ENCODE peak calls at places on chromosomes 12 and 14, in nine cellular contexts. J, I, E, V, R, Q, S, O and K are unnamed samples.

GRCh38 chr14:102498005-102498677 is 11.4 kb downstream of the ANKRD9 start:
- DNase-seq in J (no peak), I (no peak), E (no peak), V (peak), R (no peak), Q (no peak), S (no peak), O (no peak), K (no peak)

GRCh38 chr12:54870617-54871016 is 16.3 kb downstream of the MUCL1 start:
- DNase-seq in J (no peak), I (no peak), E (peak), V (no peak), R (no peak), Q (no peak), S (no peak), O (no peak), K (no peak)

GRCh38 chr12:66117242-66117641 is 13.3 kb downstream of the LLPH start:
- DNase-seq in J (no peak), I (no peak), E (no peak), V (no peak), R (no peak), Q (no peak), S (no peak), O (no peak), K (no peak)

GRCh38 chr14:64234877-64235651 is 59.1 kb downstream of the ESR2 start:
- DNase-seq in J (peak), I (no peak), E (peak), V (peak), R (peak), Q (no peak), S (no peak), O (no peak), K (no peak)

GRCh38 chr12:111404362-111405148 is 1.2 kb upstream of the SH2B3 start:
- DNase-seq in J (peak), I (peak), E (no peak), V (peak), R (peak), Q (peak), S (no peak), O (no peak), K (peak)

GRCh38 chr14:54593860-54594259 is 26.9 kb downstream of the SAMD4A start:
- DNase-seq in J (no peak), I (no peak), E (peak), V (no peak), R (peak), Q (no peak), S (no peak), O (no peak), K (no peak)

GRCh38 chr12:113899844-113900471 is 66.2 kb downstream of the RBM19 start:
- DNase-seq in J (no peak), I (no peak), E (peak), V (no peak), R (no peak), Q (no peak), S (no peak), O (no peak), K (no peak)

GRCh38 chr14:58133739-58134138 is 18.3 kb downstream of the ARMH4 start:
- DNase-seq in J (peak), I (no peak), E (peak), V (no peak), R (peak), Q (no peak), S (no peak), O (peak), K (no peak)

GRCh38 chr12:67640863-67641262 is 7.7 kb upstream of the DYRK2 start:
- DNase-seq in J (peak), I (no peak), E (no peak), V (no peak), R (no peak), Q (no peak), S (no peak), O (peak), K (no peak)

GRCh38 chr12:114209852-114210251 is 196.1 kb downstream of the TBX5 start:
- DNase-seq in J (no peak), I (no peak), E (no peak), V (no peak), R (no peak), Q (no peak), S (no peak), O (no peak), K (no peak)

GRCh38 chr12:67827820-67828383 is 161.3 kb upstream of the IFNG-AS1 start:
- DNase-seq in J (peak), I (no peak), E (peak), V (no peak), R (peak), Q (peak), S (no peak), O (peak), K (peak)

GRCh38 chr12:44507471-44507870 is 368.6 kb downstream of the NELL2 start:
- DNase-seq in J (no peak), I (no peak), E (no peak), V (no peak), R (no peak), Q (no peak), S (no peak), O (no peak), K (no peak)

GRCh38 chr12:121892673-121893561 is 4.3 kb downstream of the PSMD9 start:
- DNase-seq in J (no peak), I (no peak), E (no peak), V (no peak), R (no peak), Q (no peak), S (no peak), O (no peak), K (no peak)

GRCh38 chr14:47447076-47447475 is 228.3 kb downstream of the MDGA2 start:
- DNase-seq in J (no peak), I (no peak), E (no peak), V (no peak), R (no peak), Q (no peak), S (no peak), O (no peak), K (no peak)

GRCh38 chr14:61444215-61444768 is 122.9 kb downstream of the PRKCH start:
- DNase-seq in J (no peak), I (no peak), E (no peak), V (peak), R (no peak), Q (peak), S (no peak), O (no peak), K (peak)

GRCh38 chr14:33317675-33318074 is 379.0 kb downstream of the NPAS3 start:
- DNase-seq in J (no peak), I (no peak), E (no peak), V (no peak), R (no peak), Q (no peak), S (no peak), O (no peak), K (no peak)

GRCh38 chr12:38889297-38889815 is 16.0 kb downstream of the CPNE8 start:
- DNase-seq in J (no peak), I (no peak), E (no peak), V (no peak), R (no peak), Q (no peak), S (no peak), O (no peak), K (no peak)

GRCh38 chr14:76917158-76917596 is 91.0 kb downstream of the LRRC74A start:
- DNase-seq in J (peak), I (peak), E (peak), V (no peak), R (peak), Q (no peak), S (peak), O (peak), K (no peak)

GRCh38 chr14:47044841-47045240 is 393.3 kb upstream of the RPL10L start:
- DNase-seq in J (no peak), I (no peak), E (peak), V (no peak), R (no peak), Q (no peak), S (no peak), O (no peak), K (no peak)

GRCh38 chr12:62629413-62629812 is 162.8 kb downstream of the MON2 start:
- DNase-seq in J (no peak), I (no peak), E (no peak), V (no peak), R (no peak), Q (no peak), S (no peak), O (no peak), K (no peak)

GRCh38 chr14:93543766-93544165 is 113.0 kb downstream of the UNC79 start:
- DNase-seq in J (peak), I (no peak), E (peak), V (no peak), R (peak), Q (no peak), S (no peak), O (peak), K (peak)

GRCh38 chr14:78782551-78782950 is 612.4 kb downstream of the NRXN3 start:
- DNase-seq in J (no peak), I (no peak), E (peak), V (no peak), R (no peak), Q (no peak), S (no peak), O (no peak), K (no peak)

GRCh38 chr12:63301311-63301710 is 150.3 kb upstream of the AVPR1A start:
- DNase-seq in J (no peak), I (no peak), E (peak), V (no peak), R (no peak), Q (no peak), S (no peak), O (no peak), K (no peak)

GRCh38 chr12:130281157-130281799 is 56.4 kb upstream of the PIWIL1 start:
- DNase-seq in J (no peak), I (no peak), E (no peak), V (no peak), R (no peak), Q (peak), S (no peak), O (peak), K (no peak)

GRCh38 chr12:124745891-124746570 is 117.6 kb downstream of the SCARB1 start:
- DNase-seq in J (peak), I (peak), E (peak), V (no peak), R (peak), Q (peak), S (peak), O (peak), K (no peak)

GRCh38 chr12:125271850-125272249 is 206.6 kb downstream of the AACS start:
- DNase-seq in J (no peak), I (no peak), E (no peak), V (no peak), R (no peak), Q (no peak), S (no peak), O (no peak), K (no peak)

GRCh38 chr12:3218150-3218845 is 141.1 kb downstream of the TSPAN9 start:
- DNase-seq in J (peak), I (peak), E (peak), V (no peak), R (peak), Q (no peak), S (peak), O (peak), K (no peak)

GRCh38 chr12:132153501-132154340 is 9.5 kb downstream of the NOC4L start:
- DNase-seq in J (peak), I (peak), E (peak), V (peak), R (peak), Q (peak), S (no peak), O (peak), K (peak)

GRCh38 chr12:26648584-26648983 is 184.4 kb downstream of the ITPR2 start:
- DNase-seq in J (peak), I (no peak), E (peak), V (no peak), R (peak), Q (no peak), S (no peak), O (peak), K (no peak)

GRCh38 chr12:25052191-25053020 is 103.5 kb upstream of the BCAT1 start:
- DNase-seq in J (peak), I (no peak), E (peak), V (peak), R (peak), Q (peak), S (no peak), O (no peak), K (peak)

GRCh38 chr12:26198742-26199141 is 3.4 kb downstream of the SSPN start:
- DNase-seq in J (peak), I (no peak), E (peak), V (no peak), R (peak), Q (no peak), S (no peak), O (peak), K (no peak)

GRCh38 chr12:113910751-113911272 is 55.3 kb downstream of the RBM19 start:
- DNase-seq in J (no peak), I (no peak), E (no peak), V (no peak), R (no peak), Q (no peak), S (no peak), O (no peak), K (no peak)

GRCh38 chr12:26845984-26846383 is 13.0 kb upstream of the ITPR2 start:
- DNase-seq in J (peak), I (no peak), E (peak), V (no peak), R (peak), Q (no peak), S (no peak), O (peak), K (no peak)

GRCh38 chr12:119182701-119183493 is 4.2 kb downstream of the HSPB8 start:
- DNase-seq in J (peak), I (no peak), E (peak), V (no peak), R (peak), Q (no peak), S (no peak), O (no peak), K (no peak)

GRCh38 chr12:125121095-125121494 is 55.9 kb downstream of the AACS start:
- DNase-seq in J (no peak), I (no peak), E (no peak), V (no peak), R (no peak), Q (no peak), S (no peak), O (no peak), K (no peak)

GRCh38 chr12:65911321-65911720 is 87.0 kb downstream of the HMGA2 start:
- DNase-seq in J (peak), I (no peak), E (peak), V (no peak), R (peak), Q (no peak), S (no peak), O (peak), K (no peak)

GRCh38 chr12:79645235-79645630 is 45.5 kb downstream of the PAWR start:
- DNase-seq in J (no peak), I (no peak), E (no peak), V (no peak), R (no peak), Q (no peak), S (no peak), O (no peak), K (peak)

GRCh38 chr14:89165189-89165809 is 251.7 kb downstream of the FOXN3 start:
- DNase-seq in J (no peak), I (no peak), E (no peak), V (peak), R (no peak), Q (no peak), S (no peak), O (no peak), K (peak)

GRCh38 chr12:321606-322326 is 59.1 kb upstream of the SLC6A13 start:
- DNase-seq in J (peak), I (no peak), E (peak), V (no peak), R (peak), Q (peak), S (no peak), O (peak), K (no peak)

GRCh38 chr12:49059063-49059384 is 1.6 kb downstream of the KMT2D start:
- DNase-seq in J (no peak), I (no peak), E (no peak), V (peak), R (no peak), Q (no peak), S (no peak), O (no peak), K (no peak)

GRCh38 chr12:49059385-49060232 is 985 bp downstream of the KMT2D start:
- DNase-seq in J (peak), I (no peak), E (no peak), V (peak), R (peak), Q (peak), S (no peak), O (peak), K (peak)

GRCh38 chr12:49058366-49059062 is 2.1 kb downstream of the KMT2D start:
- DNase-seq in J (no peak), I (no peak), E (no peak), V (no peak), R (no peak), Q (peak), S (no peak), O (no peak), K (no peak)

GRCh38 chr12:49061157-49061650 is 610 bp upstream of the KMT2D start:
- DNase-seq in J (no peak), I (no peak), E (no peak), V (peak), R (no peak), Q (no peak), S (no peak), O (no peak), K (peak)

DNA sequence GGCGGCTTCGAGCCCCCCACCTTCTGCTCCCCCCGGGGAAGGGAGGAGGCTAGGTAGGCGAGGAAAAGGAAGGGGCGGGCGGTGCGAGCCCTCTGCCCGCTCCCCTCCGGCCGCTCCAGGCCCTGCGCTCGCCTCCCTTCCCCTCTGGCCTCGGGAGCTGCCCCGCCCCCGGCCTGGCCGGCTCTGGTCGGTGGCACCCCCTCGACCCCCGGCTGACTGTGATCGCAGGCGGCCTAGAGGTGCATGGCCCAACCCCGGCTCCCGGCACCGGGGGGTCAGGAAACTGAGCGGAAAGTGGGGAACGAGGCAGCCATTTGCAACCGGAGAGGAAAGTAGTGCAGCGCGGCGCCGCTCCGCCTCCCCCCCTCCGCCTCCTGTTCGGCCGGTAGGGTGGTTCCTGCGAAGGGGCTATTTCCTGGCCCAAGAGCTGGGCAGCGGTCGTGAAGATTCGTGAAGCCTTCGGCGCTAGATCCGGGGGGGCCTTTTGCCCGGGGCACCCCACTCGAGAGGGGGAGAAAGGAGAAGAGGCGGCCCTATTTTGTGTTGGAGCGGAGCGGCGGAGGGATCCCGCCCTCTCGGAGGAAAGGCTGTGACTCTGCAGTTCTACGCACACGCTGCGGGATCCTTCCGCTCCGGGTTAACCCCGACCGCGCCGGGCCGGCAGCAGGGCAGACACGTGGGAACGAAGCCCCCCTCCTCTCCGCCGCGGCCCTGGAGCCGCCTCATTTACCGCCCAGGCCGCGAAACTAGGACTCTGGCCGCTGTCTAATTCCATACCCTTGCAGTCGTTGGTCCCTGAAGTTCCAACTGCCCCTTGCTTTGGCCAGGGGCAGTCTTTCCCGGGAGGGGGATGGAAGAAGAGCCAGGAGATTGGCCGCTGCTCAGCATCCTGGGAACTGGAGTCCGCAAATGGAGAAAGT is at the start of gene KMT2D:
- DNase-seq in J (peak), I (peak), E (peak), V (peak), R (peak), Q (peak), S (peak), O (peak), K (peak)
- TF ChIP-seq CTCF in J (peak), I (peak), E (peak), V (no peak), R (peak), Q (no peak), S (no peak), O (no peak), K (no peak)

GRCh38 chr12:126974779-126975178 is 1292.2 kb upstream of the TMEM132C start:
- DNase-seq in J (no peak), I (no peak), E (no peak), V (no peak), R (no peak), Q (no peak), S (no peak), O (no peak), K (no peak)
- TF ChIP-seq CTCF in J (no peak), I (no peak), E (no peak), V (no peak), R (no peak), Q (no peak), S (no peak), O (no peak), K (no peak)

GRCh38 chr12:17588968-17589367 is 501.0 kb downstream of the RERGL start:
- DNase-seq in J (no peak), I (no peak), E (peak), V (no peak), R (no peak), Q (no peak), S (no peak), O (no peak), K (no peak)
- TF ChIP-seq CTCF in J (peak), I (no peak), E (peak), V (no peak), R (no peak), Q (no peak), S (no peak), O (peak), K (no peak)

GRCh38 chr12:128571906-128572305 is 251.9 kb downstream of the SLC15A4 start:
- DNase-seq in J (no peak), I (no peak), E (no peak), V (no peak), R (no peak), Q (no peak), S (no peak), O (no peak), K (no peak)
- TF ChIP-seq CTCF in J (no peak), I (no peak), E (no peak), V (no peak), R (no peak), Q (no peak), S (no peak), O (no peak), K (no peak)

DNA sequence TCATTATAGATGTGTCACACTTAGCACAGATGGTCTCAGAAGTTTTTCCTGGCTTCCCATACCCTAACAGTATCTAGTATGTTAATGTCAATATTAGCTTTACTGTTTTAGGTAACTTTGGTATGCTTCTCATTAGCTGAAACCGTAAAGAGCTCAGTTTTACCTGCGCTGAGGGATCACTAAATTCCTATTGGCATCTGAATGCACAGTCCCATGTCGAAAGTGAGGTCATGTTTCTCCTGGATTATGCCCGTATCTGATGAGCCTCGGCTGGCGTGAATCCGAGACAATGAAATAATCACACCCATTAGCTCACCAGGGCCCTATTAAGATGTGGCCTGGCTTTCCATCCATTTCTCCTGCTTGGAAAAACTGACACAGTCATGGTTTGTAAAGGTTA is 418.2 kb downstream of the ZFP36L1 start:
- DNase-seq in J (no peak), I (no peak), E (no peak), V (no peak), R (no peak), Q (no peak), S (no peak), O (no peak), K (no peak)
- TF ChIP-seq CTCF in J (no peak), I (no peak), E (no peak), V (no peak), R (no peak), Q (no peak), S (no peak), O (no peak), K (no peak)

DNA sequence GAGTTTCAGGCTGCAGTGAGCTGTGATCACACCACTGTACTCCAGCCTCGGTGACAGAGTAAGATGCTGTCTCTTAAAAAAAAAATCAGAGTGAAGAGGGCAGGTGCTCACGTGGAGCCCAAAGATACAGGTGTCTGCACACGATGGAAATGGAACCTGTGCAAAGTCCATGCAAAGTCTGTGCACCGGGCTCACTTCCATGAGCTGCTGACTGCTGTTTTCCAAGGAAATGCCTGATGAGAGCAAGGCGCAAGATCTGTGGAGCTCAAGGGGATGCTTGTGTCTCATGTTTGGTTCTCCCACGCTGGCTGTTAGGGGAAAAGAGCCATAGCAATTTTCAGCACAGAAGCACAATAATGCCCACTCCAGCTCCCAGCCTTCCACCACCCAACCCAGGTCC is 27.7 kb upstream of the DICER1 start:
- DNase-seq in J (no peak), I (no peak), E (no peak), V (no peak), R (no peak), Q (no peak), S (no peak), O (no peak), K (no peak)
- TF ChIP-seq CTCF in J (no peak), I (no peak), E (no peak), V (no peak), R (no peak), Q (no peak), S (no peak), O (no peak), K (no peak)

GRCh38 chr14:41922014-41922413 is 315.3 kb downstream of the LRFN5 start:
- DNase-seq in J (no peak), I (no peak), E (no peak), V (no peak), R (no peak), Q (no peak), S (no peak), O (no peak), K (no peak)

GRCh38 chr14:41925409-41925808 is 318.7 kb downstream of the LRFN5 start:
- DNase-seq in J (peak), I (no peak), E (peak), V (no peak), R (peak), Q (no peak), S (no peak), O (peak), K (no peak)
- TF ChIP-seq CTCF in J (peak), I (no peak), E (no peak), V (no peak), R (peak), Q (no peak), S (no peak), O (peak), K (no peak)